ENCODE peak calls at places on chromosome 5, in eight cellular contexts. K is activated CD4-positive, alpha-beta T cell treated with anti-CD3 and anti-CD28 coated beads for 36 hours; C is lower lobe of right lung; E is KBM-7; M is iPS DF 19.7; L is BJ; A is foreskin melanocyte; Q is A172. O is an unnamed sample.

GRCh38 chr5:149018909-149019443 is 43.9 kb downstream of the SH3TC2 start:
- DNase-seq in M (no peak), Q (no peak), C (no peak), E (no peak), A (peak), K (peak), L (no peak), O (no peak)

GRCh38 chr5:143182901-143183820 is 220.3 kb downstream of the NR3C1 start:
- DNase-seq in A (no peak), L (no peak), M (no peak), Q (no peak), E (no peak), K (peak), C (no peak), O (no peak)

GRCh38 chr5:56610093-56610698 is 205.2 kb upstream of the MAP3K1 start:
- DNase-seq in Q (no peak), K (peak), M (no peak), A (no peak), L (no peak), E (no peak), C (no peak), O (no peak)

GRCh38 chr5:5490774-5491347 is 68.4 kb downstream of the ICE1 start:
- DNase-seq in E (no peak), M (no peak), A (no peak), C (no peak), Q (no peak), L (no peak), K (no peak), O (no peak)

GRCh38 chr5:140882591-140882899 is 621 bp downstream of the PCDHA13 start:
- DNase-seq in Q (peak), M (no peak), A (no peak), L (no peak), C (no peak), K (no peak), E (no peak), O (no peak)

GRCh38 chr5:176844706-176845391 is 34.5 kb downstream of the UNC5A start:
- DNase-seq in A (no peak), Q (peak), L (no peak), M (no peak), K (no peak), C (no peak), E (peak), O (no peak)

GRCh38 chr5:178488696-178489095 is 101.5 kb downstream of the COL23A1 start:
- DNase-seq in K (no peak), M (no peak), C (no peak), E (no peak), L (no peak), A (no peak), Q (no peak), O (no peak)

GRCh38 chr5:87746891-87747366 is 334.2 kb upstream of the CCNH start:
- DNase-seq in Q (peak), E (no peak), C (no peak), M (no peak), L (no peak), K (no peak), A (no peak), O (no peak)

GRCh38 chr5:149719666-149720065 is 10.4 kb upstream of the PPARGC1B start:
- DNase-seq in C (no peak), E (no peak), L (no peak), A (no peak), K (no peak), M (no peak), Q (peak), O (no peak)

GRCh38 chr5:111932207-111932606 is 175.2 kb upstream of the NREP start:
- DNase-seq in K (no peak), L (no peak), M (no peak), C (no peak), Q (no peak), E (no peak), A (no peak), O (no peak)

GRCh38 chr5:114473541-114473940 is 111.7 kb downstream of the KCNN2 start:
- DNase-seq in L (no peak), M (no peak), K (no peak), C (no peak), A (no peak), E (no peak), Q (no peak), O (no peak)

GRCh38 chr5:50727149-50727496 is 60.7 kb downstream of the PARP8 start:
- DNase-seq in A (no peak), M (no peak), K (peak), E (peak), Q (no peak), L (no peak), C (no peak), O (no peak)

GRCh38 chr5:142059304-142059940 is 46.6 kb upstream of the GNPDA1 start:
- DNase-seq in C (no peak), Q (no peak), M (no peak), L (no peak), A (no peak), E (no peak), K (no peak), O (no peak)

GRCh38 chr5:139788294-139788875 is 7.2 kb upstream of the PSD2 start:
- DNase-seq in A (no peak), Q (no peak), L (no peak), K (no peak), C (peak), E (no peak), M (no peak), O (no peak)

GRCh38 chr5:41519801-41520200 is 9.4 kb upstream of the PLCXD3 start:
- DNase-seq in C (no peak), K (no peak), A (no peak), E (no peak), M (no peak), Q (peak), L (no peak), O (no peak)

GRCh38 chr5:150636391-150637244 is 3.8 kb upstream of the SYNPO start:
- DNase-seq in C (no peak), Q (peak), E (no peak), L (no peak), K (no peak), M (no peak), A (no peak), O (no peak)

O was measured in NT2/D1.